ENCODE peak calls at places on chromosomes 7 and 10, in eight cellular contexts. M is iPS-NIHi11; E is HCT116; T is stromal cell of bone marrow; G is lung microvascular endothelial cell; V is activated CD4-positive, alpha-beta T cell treated with anti-CD3 and anti-CD28 coated beads for 36 hours; W is NCI-H510A treated with DMSO at 0.1 percent for 48 hours; H is stimulated activated CD4-positive, alpha-beta T cell treated with anti-CD3 and anti-CD28 coated beads, Interleukin-15, amount 100 ng/mL, for 1 hour. Q is an unnamed sample.

GRCh38 chr10:30915141-30915540 is 116.5 kb downstream of the ZNF438 start:
- DNase-seq in M (no peak), E (no peak), T (no peak), G (peak), V (no peak), W (no peak), H (no peak), Q (no peak)

GRCh38 chr7:104890216-104890615 is 123.8 kb upstream of the KMT2E start:
- DNase-seq in M (no peak), E (no peak), T (no peak), G (no peak), V (no peak), W (no peak), H (no peak), Q (no peak)

GRCh38 chr7:40403664-40404476 is 269.1 kb downstream of the SUGCT start:
- DNase-seq in M (no peak), E (no peak), T (no peak), G (no peak), V (no peak), W (no peak), H (no peak), Q (no peak)

GRCh38 chr7:158320328-158320727 is 267.3 kb downstream of the PTPRN2 start:
- DNase-seq in M (no peak), E (no peak), T (no peak), G (no peak), V (no peak), W (no peak), H (no peak), Q (no peak)

GRCh38 chr7:101690061-101690460 is 61.0 kb upstream of the MYL10 start:
- DNase-seq in M (no peak), E (no peak), T (no peak), G (no peak), V (no peak), W (no peak), H (no peak), Q (no peak)

GRCh38 chr10:71998840-71999194 is 34.6 kb downstream of the CHST3 start:
- DNase-seq in M (peak), E (no peak), T (no peak), G (peak), V (no peak), W (no peak), H (no peak), Q (no peak)

GRCh38 chr10:49321021-49321420 is 22.1 kb downstream of the C10orf71 start:
- DNase-seq in M (no peak), E (no peak), T (no peak), G (no peak), V (no peak), W (no peak), H (no peak), Q (no peak)

GRCh38 chr10:122931088-122931958 is 20.9 kb downstream of the FAM24A start:
- DNase-seq in M (no peak), E (no peak), T (no peak), G (no peak), V (no peak), W (no peak), H (no peak), Q (no peak)

GRCh38 chr10:83990126-83990525 is 149.2 kb upstream of the GHITM start:
- DNase-seq in M (no peak), E (no peak), T (no peak), G (no peak), V (no peak), W (no peak), H (no peak), Q (no peak)

GRCh38 chr10:69318997-69319727 is 40.9 kb downstream of the HK1 start:
- DNase-seq in M (no peak), E (no peak), T (peak), G (peak), V (peak), W (peak), H (peak), Q (peak)

GRCh38 chr7:66629222-66629658 is 559 bp downstream of the KCTD7 start:
- DNase-seq in M (peak), E (no peak), T (no peak), G (peak), V (no peak), W (no peak), H (no peak), Q (no peak)

GRCh38 chr7:42227931-42228591 is 8.9 kb downstream of the GLI3 start:
- DNase-seq in M (peak), E (no peak), T (no peak), G (peak), V (peak), W (no peak), H (no peak), Q (peak)

GRCh38 chr10:107169516-107169915 is 5.0 kb upstream of the SORCS1 start:
- DNase-seq in M (no peak), E (no peak), T (no peak), G (no peak), V (no peak), W (no peak), H (no peak), Q (no peak)

GRCh38 chr7:158413962-158414961 is 173.4 kb downstream of the PTPRN2 start:
- DNase-seq in M (no peak), E (no peak), T (peak), G (no peak), V (no peak), W (peak), H (no peak), Q (peak)

GRCh38 chr10:106378251-106378650 is 786.3 kb downstream of the SORCS1 start:
- DNase-seq in M (no peak), E (no peak), T (no peak), G (no peak), V (no peak), W (no peak), H (no peak), Q (no peak)

GRCh38 chr10:84608126-84608525 is 279.7 kb downstream of the CCSER2 start:
- DNase-seq in M (no peak), E (no peak), T (no peak), G (no peak), V (no peak), W (no peak), H (no peak), Q (peak)

GRCh38 chr10:3493621-3494020 is 291.4 kb downstream of the KLF6 start:
- DNase-seq in M (no peak), E (no peak), T (no peak), G (no peak), V (no peak), W (no peak), H (no peak), Q (no peak)

GRCh38 chr10:12513775-12514663 is 164.7 kb downstream of the CAMK1D start:
- DNase-seq in M (no peak), E (no peak), T (no peak), G (no peak), V (no peak), W (peak), H (no peak), Q (peak)

GRCh38 chr10:90813592-90814365 is 44.1 kb downstream of the HTR7 start:
- DNase-seq in M (no peak), E (no peak), T (no peak), G (no peak), V (no peak), W (no peak), H (no peak), Q (no peak)

GRCh38 chr7:155377837-155378579 is 79.9 kb upstream of the EN2 start:
- DNase-seq in M (peak), E (no peak), T (no peak), G (peak), V (peak), W (no peak), H (no peak), Q (no peak)

GRCh38 chr10:12849351-12850181 is 151.9 kb downstream of the CCDC3 start:
- DNase-seq in M (no peak), E (no peak), T (no peak), G (peak), V (peak), W (peak), H (no peak), Q (peak)